ENCODE peak calls at places on chromosomes 2 and 18, in ten cellular contexts. I, N, H, Y, V, K, T, Q, U and R are unnamed samples.

GRCh38 chr2:61450144-61450543 is 20.7 kb downstream of the USP34 start:
- DNase-seq in I (no peak), N (no peak), H (peak; percentile 48), Y (no peak), V (no peak), K (no peak), T (no peak), Q (peak; percentile 1), U (no peak), R (peak; percentile 13)

GRCh38 chr2:188132385-188132784 is 159.3 kb upstream of the GULP1 start:
- DNase-seq in I (no peak), N (no peak), H (no peak), Y (no peak), V (peak; percentile 10), K (no peak), T (no peak), Q (no peak), U (no peak), R (no peak)

GRCh38 chr2:105143467-105144127 is 97.9 kb upstream of the GPR45 start:
- DNase-seq in I (peak; percentile 86), N (no peak), H (no peak), Y (peak; percentile 16), V (peak; percentile 37), K (no peak), T (peak; percentile 71), Q (peak; percentile 81), U (no peak), R (peak; percentile 36)

GRCh38 chr2:69217333-69218080 is 169.5 kb downstream of the GFPT1 start:
- DNase-seq in I (no peak), N (no peak), H (no peak), Y (no peak), V (no peak), K (no peak), T (no peak), Q (no peak), U (no peak), R (no peak)

GRCh38 chr2:208595386-208596275 is 189.0 kb downstream of the PTH2R start:
- DNase-seq in I (no peak), N (no peak), H (no peak), Y (no peak), V (peak; percentile 69), K (no peak), T (no peak), Q (no peak), U (no peak), R (peak; percentile 24)

GRCh38 chr2:198127627-198128026 is 323.2 kb downstream of the PLCL1 start:
- DNase-seq in I (peak; percentile 81), N (peak; percentile 35), H (peak; percentile 51), Y (peak; percentile 21), V (peak; percentile 76), K (no peak), T (no peak), Q (peak; percentile 68), U (peak; percentile 38), R (peak; percentile 42)

GRCh38 chr2:208265371-208265806 is 666 bp upstream of the PIKFYVE start:
- DNase-seq in I (peak; percentile 29), N (peak; percentile 52), H (peak; percentile 43), Y (no peak), V (peak; percentile 46), K (no peak), T (peak; percentile 71), Q (peak; percentile 74), U (no peak), R (no peak)

GRCh38 chr2:6946722-6947121 is 29.5 kb downstream of the RNF144A start:
- DNase-seq in I (no peak), N (no peak), H (no peak), Y (no peak), V (no peak), K (no peak), T (no peak), Q (no peak), U (no peak), R (peak; percentile 14)

GRCh38 chr18:54822872-54823845 is 5.1 kb upstream of the RAB27B start:
- DNase-seq in I (no peak), N (no peak), H (no peak), Y (no peak), V (peak; percentile 11), K (no peak), T (no peak), Q (no peak), U (peak; percentile 78), R (peak; percentile 37)

GRCh38 chr2:143148757-143149156 is 19.5 kb downstream of the ARHGAP15 start:
- DNase-seq in I (no peak), N (no peak), H (no peak), Y (no peak), V (no peak), K (no peak), T (no peak), Q (no peak), U (no peak), R (no peak)

GRCh38 chr18:59881728-59882685 is 17.8 kb upstream of the PMAIP1 start:
- DNase-seq in I (no peak), N (no peak), H (peak; percentile 67), Y (no peak), V (peak; percentile 57), K (no peak), T (no peak), Q (peak; percentile 41), U (no peak), R (no peak)

DNA sequence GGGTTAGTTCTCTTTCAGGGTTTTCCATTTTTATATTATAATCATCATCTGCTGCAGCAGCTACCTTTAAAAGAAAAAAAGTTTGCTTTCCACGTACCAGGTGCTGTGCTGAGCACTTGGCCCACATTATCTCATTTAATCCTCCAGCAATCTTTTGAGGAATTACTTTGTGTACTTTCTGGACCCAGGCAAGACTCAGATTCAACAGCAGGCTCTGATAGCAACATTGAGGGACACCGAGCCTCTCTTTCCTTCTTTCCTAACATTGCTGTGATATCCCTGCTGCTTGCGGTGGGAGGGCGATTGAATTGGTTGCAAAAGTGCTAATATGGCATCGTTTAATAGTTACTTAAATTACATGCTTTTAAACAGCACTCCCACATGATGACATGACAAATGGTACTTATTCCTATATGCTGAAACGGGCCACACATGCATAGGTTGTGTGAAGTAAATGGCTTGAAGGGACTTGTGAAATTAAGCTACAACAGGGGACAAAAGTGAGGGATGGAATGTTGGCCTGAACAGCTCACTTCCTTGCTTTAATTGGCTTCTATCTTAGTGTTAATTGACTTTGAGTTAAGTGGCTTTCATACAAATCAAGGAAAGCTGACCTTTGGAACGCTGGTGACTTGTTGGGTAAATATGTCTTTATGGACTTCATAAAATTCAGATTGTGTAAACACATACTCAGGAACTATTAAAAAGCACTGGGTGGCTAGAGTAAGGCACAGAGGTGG is 21.2 kb downstream of the SPRED2 start:
- DNase-seq in I (no peak), N (no peak), H (no peak), Y (no peak), V (peak; percentile 61), K (no peak), T (no peak), Q (no peak), U (no peak), R (no peak)
- H3K27ac ChIP-seq in I (no peak overlapping the region), N (no peak overlapping the region), H (no peak overlapping the region), Y (no peak overlapping the region), V (peak overlapping the region; percentile 70), K (no peak overlapping the region), T (no peak overlapping the region), Q (no peak overlapping the region), U (no peak overlapping the region), R (no peak overlapping the region)

DNA sequence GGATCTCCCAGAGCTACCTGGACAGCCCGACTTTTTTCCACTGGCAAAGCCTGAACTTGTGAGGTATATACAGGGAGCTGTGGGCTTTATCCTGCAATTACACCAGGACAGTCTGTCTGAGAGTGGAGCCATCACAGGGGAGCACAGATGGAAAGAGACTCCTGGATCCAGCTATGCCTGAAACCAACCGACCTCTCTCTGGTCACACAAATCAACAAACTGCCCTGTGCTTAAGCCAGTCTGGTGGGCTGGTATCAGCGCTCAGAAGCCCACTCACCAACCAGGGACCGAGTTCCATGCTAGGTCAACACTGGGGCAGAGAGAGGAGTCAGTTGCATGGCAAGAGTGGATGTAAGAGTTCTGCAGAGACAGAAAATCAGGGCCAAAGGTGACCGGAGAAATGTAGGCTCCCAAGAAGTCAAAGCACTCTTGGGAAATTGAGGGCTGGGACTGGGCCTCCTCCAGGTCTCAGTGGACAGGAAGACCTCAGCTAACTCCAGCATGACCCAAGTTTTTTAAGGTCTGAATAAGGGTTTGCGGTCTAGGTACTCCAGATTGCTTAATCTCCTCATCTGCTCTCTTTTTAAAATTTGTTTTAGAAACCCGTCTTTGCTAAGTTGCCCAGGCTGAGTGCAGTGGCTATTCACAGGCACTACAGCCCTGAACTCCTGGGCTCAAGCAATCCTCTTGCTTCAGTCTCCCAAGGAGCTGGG is 3.8 kb upstream of the BOK start:
- DNase-seq in I (no peak), N (no peak), H (no peak), Y (no peak), V (no peak), K (no peak), T (no peak), Q (no peak), U (no peak), R (no peak)
- H3K27ac ChIP-seq in I (no peak overlapping the region), N (no peak overlapping the region), H (no peak overlapping the region), Y (no peak overlapping the region), V (no peak overlapping the region), K (no peak overlapping the region), T (no peak overlapping the region), Q (no peak overlapping the region), U (peak overlapping the region; percentile 2), R (peak overlapping the region; percentile 63)

GRCh38 chr2:173989160-173989885 is 24.1 kb upstream of the SP3 start:
- DNase-seq in I (no peak), N (no peak), H (no peak), Y (no peak), V (no peak), K (no peak), T (no peak), Q (no peak), U (no peak), R (no peak)
- H3K27ac ChIP-seq in I (no peak overlapping the region), N (no peak overlapping the region), H (no peak overlapping the region), Y (peak overlapping the region; percentile 72), V (no peak overlapping the region), K (no peak overlapping the region), T (no peak overlapping the region), Q (no peak overlapping the region), U (no peak overlapping the region), R (no peak overlapping the region)

GRCh38 chr2:629961-630360 is 47.2 kb downstream of the TMEM18 start:
- DNase-seq in I (no peak), N (no peak), H (no peak), Y (no peak), V (no peak), K (no peak), T (no peak), Q (no peak), U (no peak), R (no peak)

GRCh38 chr2:627340-627709 is 49.9 kb downstream of the TMEM18 start:
- DNase-seq in I (peak; percentile 34), N (no peak), H (no peak), Y (no peak), V (no peak), K (no peak), T (no peak), Q (peak; percentile 24), U (no peak), R (no peak)

GRCh38 chr2:627926-628560 is 49.2 kb downstream of the TMEM18 start:
- DNase-seq in I (no peak), N (no peak), H (no peak), Y (no peak), V (no peak), K (no peak), T (no peak), Q (no peak), U (no peak), R (no peak)

GRCh38 chr2:626491-627339 is 50.5 kb downstream of the TMEM18 start:
- DNase-seq in I (peak; percentile 70), N (no peak), H (no peak), Y (no peak), V (no peak), K (no peak), T (no peak), Q (peak; percentile 39), U (no peak), R (no peak)

GRCh38 chr2:628651-629050 is 48.6 kb downstream of the TMEM18 start:
- DNase-seq in I (no peak), N (no peak), H (no peak), Y (no peak), V (no peak), K (no peak), T (no peak), Q (peak; percentile 40), U (no peak), R (peak; percentile 73)
- H3K27ac ChIP-seq in I (no peak overlapping the region), N (no peak overlapping the region), H (no peak overlapping the region), Y (no peak overlapping the region), V (no peak overlapping the region), K (no peak overlapping the region), T (no peak overlapping the region), Q (no peak overlapping the region), U (no peak overlapping the region), R (no peak overlapping the region)